ENCODE peak calls at places on chromosomes 11 and 22, in four cellular contexts. R is stimulated activated CD8-positive, alpha-beta memory T cell treated with anti-CD3 and anti-CD28 coated beads, Interleukin-4, amount 100 ng/mL, for 1 hour; T is stomach; M is T-helper 9 cell. W is an unnamed sample.

GRCh38 chr11:113908107-113908506 is 3.5 kb downstream of the HTR3B start:
- DNase-seq in R (no peak), T (no peak), M (no peak), W (no peak)

GRCh38 chr11:27416568-27417176 is 53.7 kb upstream of the CCDC34 start:
- DNase-seq in R (no peak), T (no peak), M (no peak), W (no peak)

GRCh38 chr11:95985174-95985808 is 61.4 kb upstream of the MTMR2 start:
- DNase-seq in R (no peak), T (no peak), M (no peak), W (peak)

GRCh38 chr11:107252429-107253161 is 205.0 kb downstream of the CWF19L2 start:
- DNase-seq in R (no peak), T (no peak), M (no peak), W (no peak)

GRCh38 chr11:57073121-57073520 is 84.4 kb downstream of the OR5AK2 start:
- DNase-seq in R (no peak), T (no peak), M (no peak), W (peak)

GRCh38 chr11:79167510-79168188 is 273.2 kb downstream of the TENM4 start:
- DNase-seq in R (no peak), T (no peak), M (no peak), W (no peak)

GRCh38 chr11:74493816-74494630 is 499 bp upstream of the LIPT2 start:
- DNase-seq in R (no peak), T (no peak), M (no peak), W (peak)

GRCh38 chr22:19419464-19420178 is 11.9 kb downstream of the HIRA start:
- DNase-seq in R (no peak), T (no peak), M (no peak), W (no peak)

GRCh38 chr11:8081591-8082021 is 595 bp downstream of the TUB start:
- DNase-seq in R (no peak), T (no peak), M (no peak), W (no peak)

GRCh38 chr11:57321996-57322880 is 2.5 kb downstream of the TNKS1BP1 start:
- DNase-seq in R (no peak), T (peak), M (no peak), W (peak)

GRCh38 chr11:57335023-57335342 is 709 bp downstream of the SSRP1 start:
- DNase-seq in R (no peak), T (no peak), M (no peak), W (no peak)

GRCh38 chr11:68028802-68029475 is 1.5 kb upstream of the NDUFS8 start:
- DNase-seq in R (no peak), T (no peak), M (no peak), W (peak)

GRCh38 chr11:1327064-1327460 is 17.6 kb upstream of the TOLLIP start:
- DNase-seq in R (no peak), T (no peak), M (no peak), W (no peak)

GRCh38 chr11:118406599-118407166 is 5.3 kb downstream of the ATP5MG start:
- DNase-seq in R (no peak), T (no peak), M (no peak), W (peak)

GRCh38 chr22:42994917-42995562 is 19.9 kb downstream of the PACSIN2 start:
- DNase-seq in R (no peak), T (peak), M (no peak), W (peak)

GRCh38 chr11:46896719-46897406 is 21.5 kb downstream of the LRP4 start:
- DNase-seq in R (no peak), T (no peak), M (no peak), W (peak)

W was measured in LHCN-M2.